ENCODE peak calls at places on chromosomes 6 and 20, in five cellular contexts. M is psoas muscle, B is cardiac muscle cell, Z is epithelial cell of esophagus, K is tibial nerve. I is an unnamed sample.

GRCh38 chr20:62359491-62360121 is 7.5 kb downstream of the LAMA5 start:
- DNase-seq in M (peak; percentile 57), Z (no peak), K (no peak), B (no peak), I (peak; percentile 17)

GRCh38 chr6:19297880-19298279 is 539.3 kb upstream of the ID4 start:
- DNase-seq in B (peak; percentile 40), M (no peak), K (no peak), Z (peak; percentile 87), I (peak; percentile 10)

GRCh38 chr6:40074292-40075050 is 140.2 kb upstream of the MOCS1 start:
- DNase-seq in K (no peak), Z (peak; percentile 68), B (no peak), M (no peak), I (no peak)

GRCh38 chr6:159168536-159169192 is 536 bp upstream of the FNDC1 start:
- DNase-seq in M (peak; percentile 50), K (no peak), B (peak; percentile 85), Z (no peak), I (peak; percentile 19)

GRCh38 chr6:36443951-36444428 is 1.2 kb downstream of the KCTD20 start:
- DNase-seq in K (no peak), M (no peak), Z (peak; percentile 32), B (peak; percentile 44), I (no peak)

GRCh38 chr6:2952557-2953095 is 18.7 kb downstream of the SERPINB6 start:
- DNase-seq in Z (peak; percentile 74), K (peak; percentile 30), M (peak; percentile 80), B (peak; percentile 67), I (peak; percentile 76)

GRCh38 chr20:22826306-22827230 is 208.5 kb upstream of the SSTR4 start:
- DNase-seq in B (no peak), K (no peak), Z (peak; percentile 65), M (no peak), I (no peak)

GRCh38 chr6:147022041-147022440 is 182.2 kb upstream of the STXBP5 start:
- DNase-seq in B (no peak), K (no peak), Z (peak; percentile 52), M (no peak), I (no peak)

GRCh38 chr6:155472886-155473285 is 17.2 kb upstream of the NOX3 start:
- DNase-seq in B (no peak), M (no peak), K (no peak), Z (no peak), I (no peak)

GRCh38 chr6:4004249-4004648 is 74.7 kb downstream of the FAM217A start:
- DNase-seq in B (no peak), M (no peak), Z (no peak), K (no peak), I (no peak)

GRCh38 chr20:59835448-59836395 is 97.7 kb downstream of the SYCP2 start:
- DNase-seq in K (peak; percentile 47), B (peak; percentile 65), M (no peak), Z (peak; percentile 60), I (no peak)

GRCh38 chr20:38542994-38543906 is 37.7 kb upstream of the ADIG start:
- DNase-seq in Z (no peak), B (no peak), M (no peak), K (no peak), I (no peak)

GRCh38 chr20:41509316-41509715 is 108.9 kb downstream of the CHD6 start:
- DNase-seq in K (no peak), Z (no peak), B (no peak), M (no peak), I (no peak)

GRCh38 chr6:23388239-23388803 is 737.7 kb upstream of the NRSN1 start:
- DNase-seq in M (no peak), K (no peak), Z (no peak), B (no peak), I (no peak)

GRCh38 chr6:142009647-142010046 is 123.1 kb upstream of the GJE1 start:
- DNase-seq in B (peak; percentile 29), K (no peak), M (no peak), Z (no peak), I (no peak)

GRCh38 chr20:32018269-32019155 is 8.3 kb downstream of the CCM2L start:
- DNase-seq in M (peak; percentile 52), Z (peak; percentile 26), B (peak; percentile 73), K (peak; percentile 38), I (no peak)

GRCh38 chr20:5524886-5525285 is 208.1 kb upstream of the PROKR2 start:
- DNase-seq in M (no peak), B (no peak), Z (no peak), K (no peak), I (no peak)

GRCh38 chr6:116049381-116049780 is 11.3 kb downstream of the FRK start:
- DNase-seq in K (no peak), B (no peak), Z (no peak), M (no peak), I (no peak)

GRCh38 chr6:168451805-168452204 is 10.8 kb downstream of the SMOC2 start:
- DNase-seq in K (no peak), M (no peak), B (peak; percentile 21), Z (no peak), I (no peak)

GRCh38 chr6:8543714-8544113 is 108.4 kb upstream of the SLC35B3 start:
- DNase-seq in B (no peak), K (no peak), Z (no peak), M (no peak), I (no peak)

GRCh38 chr6:8535505-8535904 is 100.2 kb upstream of the SLC35B3 start:
- DNase-seq in Z (peak; percentile 36), B (no peak), K (no peak), M (no peak), I (no peak)

GRCh38 chr6:8536122-8536521 is 100.8 kb upstream of the SLC35B3 start:
- DNase-seq in B (no peak), K (no peak), Z (peak; percentile 57), M (no peak), I (no peak)

GRCh38 chr6:8539446-8539845 is 104.1 kb upstream of the SLC35B3 start:
- DNase-seq in K (no peak), M (no peak), B (peak; percentile 42), Z (peak; percentile 36), I (no peak)
- TF ChIP-seq CTCF in K (no peak), M (peak; percentile 6), B (no peak), Z (peak; percentile 11), I (no peak)

GRCh38 chr6:89111933-89112332 is 5.9 kb downstream of the SRSF12 start:
- DNase-seq in M (no peak), Z (no peak), K (no peak), B (no peak), I (no peak)
- TF ChIP-seq CTCF in M (no peak), Z (no peak), K (no peak), B (no peak), I (no peak)

DNA sequence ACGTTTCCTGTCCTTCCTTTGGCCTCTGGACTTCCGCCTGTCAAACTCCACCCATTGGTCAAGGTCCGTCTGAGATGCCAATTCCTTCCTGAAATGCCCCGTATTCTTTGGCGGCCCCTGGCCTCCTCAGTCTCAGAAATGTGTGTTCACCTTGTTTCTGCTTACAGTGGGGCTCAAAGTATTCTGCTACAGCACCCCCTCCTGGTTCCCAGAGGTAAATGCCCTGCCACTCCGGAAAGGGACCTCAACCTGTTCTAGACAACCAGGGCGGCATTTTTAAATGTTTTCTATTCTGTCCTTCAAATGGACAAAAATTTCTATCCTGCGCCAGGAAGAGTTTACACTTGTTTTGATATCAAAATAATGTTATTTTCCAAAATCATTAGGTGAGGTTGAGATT is 12.1 kb upstream of the PAX1 start:
- DNase-seq in Z (no peak), M (no peak), B (peak; percentile 36), K (no peak), I (no peak)
- TF ChIP-seq CTCF in Z (no peak), M (no peak), B (no peak), K (no peak), I (no peak)

GRCh38 chr6:24867104-24867703 is 68.5 kb upstream of the ARMH2 start:
- DNase-seq in M (no peak), K (no peak), Z (no peak), B (no peak), I (no peak)
- TF ChIP-seq CTCF in M (no peak), K (no peak), Z (no peak), B (no peak), I (no peak)